ENCODE peak calls at places on chromosomes 3 and 15, in seven cellular contexts. I is stomach, D is cardiac fibroblast, Q is BJ, Z is GM23248, T is neuronal stem cell, M is A549. H is an unnamed sample.

GRCh38 chr3:190811775-190812480 is 50.6 kb downstream of the GMNC start:
- DNase-seq in I (no peak), M (peak; percentile 6), Z (peak; percentile 79), D (peak; percentile 83), T (peak; percentile 73), Q (no peak), H (peak; percentile 28)

GRCh38 chr15:46652256-46652655 is 1017.4 kb downstream of the SQOR start:
- DNase-seq in T (peak; percentile 46), Q (no peak), M (no peak), Z (no peak), D (no peak), I (no peak), H (no peak)

GRCh38 chr15:50055333-50056278 is 63.4 kb downstream of the ATP8B4 start:
- DNase-seq in I (no peak), Z (peak; percentile 93), Q (peak; percentile 51), T (no peak), M (no peak), D (peak; percentile 95), H (no peak)

GRCh38 chr15:83323296-83323711 is 38.8 kb upstream of the BNC1 start:
- DNase-seq in M (peak; percentile 82), Z (peak; percentile 99), I (no peak), D (peak; percentile 93), Q (peak; percentile 68), T (no peak), H (no peak)

GRCh38 chr15:85000189-85000864 is 18.7 kb downstream of the PDE8A start:
- DNase-seq in Q (no peak), I (no peak), T (no peak), Z (no peak), M (no peak), D (peak; percentile 58), H (no peak)

GRCh38 chr3:50173685-50174516 is 17.5 kb upstream of the GNAT1 start:
- DNase-seq in M (no peak), Q (no peak), T (no peak), I (no peak), D (no peak), Z (no peak), H (no peak)

GRCh38 chr3:4821331-4821730 is 157.9 kb upstream of the BHLHE40 start:
- DNase-seq in T (no peak), D (no peak), I (no peak), M (no peak), Z (peak; percentile 26), Q (no peak), H (no peak)

GRCh38 chr3:28322464-28322863 is 26.1 kb upstream of the ZCWPW2 start:
- DNase-seq in Z (peak; percentile 57), D (peak; percentile 59), Q (no peak), T (no peak), I (no peak), M (no peak), H (no peak)

GRCh38 chr15:31345606-31346366 is 19.2 kb downstream of the KLF13 start:
- DNase-seq in Z (no peak), D (no peak), I (no peak), Q (no peak), T (no peak), M (no peak), H (no peak)
- H3K4me3 ChIP-seq in Z (no peak overlapping the region), D (no peak overlapping the region), I (no peak overlapping the region), Q (no peak overlapping the region), T (no peak overlapping the region), M (no peak overlapping the region), H (no peak overlapping the region)

GRCh38 chr15:75828429-75828828 is 14.8 kb upstream of the UBE2Q2 start:
- DNase-seq in D (no peak), Z (no peak), I (no peak), T (no peak), Q (no peak), M (no peak), H (no peak)

GRCh38 chr15:75834011-75834410 is 9.2 kb upstream of the UBE2Q2 start:
- DNase-seq in M (no peak), Q (no peak), D (no peak), Z (no peak), I (no peak), T (no peak), H (no peak)

GRCh38 chr15:75832114-75832513 is 11.1 kb upstream of the UBE2Q2 start:
- DNase-seq in T (no peak), Q (no peak), D (no peak), M (no peak), I (no peak), Z (no peak), H (no peak)

GRCh38 chr15:75830910-75831805 is 12.1 kb upstream of the UBE2Q2 start:
- DNase-seq in M (no peak), Q (no peak), T (peak; percentile 55), D (no peak), Z (no peak), I (no peak), H (no peak)

DNA sequence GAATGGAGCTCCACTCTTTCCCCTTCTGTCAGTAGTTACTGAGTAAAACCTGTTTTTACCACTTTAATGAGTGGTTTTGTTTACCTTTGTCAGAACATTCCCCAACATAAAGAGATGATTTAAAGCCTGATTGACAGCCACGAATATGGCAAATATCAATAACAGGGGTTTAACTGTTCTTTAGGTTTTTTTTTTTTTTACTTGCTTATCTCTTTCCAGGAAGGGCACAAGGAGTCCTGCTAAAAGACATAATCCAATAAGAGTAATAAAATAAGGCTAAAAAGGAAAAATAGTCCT is 11.5 kb upstream of the UBE2Q2 start:
- DNase-seq in D (no peak), Z (no peak), I (no peak), Q (no peak), T (no peak), M (no peak), H (no peak)
- H3K4me3 ChIP-seq in D (no peak overlapping the region), Z (no peak overlapping the region), I (no peak overlapping the region), Q (no peak overlapping the region), T (no peak overlapping the region), M (no peak overlapping the region), H (no peak overlapping the region)

DNA sequence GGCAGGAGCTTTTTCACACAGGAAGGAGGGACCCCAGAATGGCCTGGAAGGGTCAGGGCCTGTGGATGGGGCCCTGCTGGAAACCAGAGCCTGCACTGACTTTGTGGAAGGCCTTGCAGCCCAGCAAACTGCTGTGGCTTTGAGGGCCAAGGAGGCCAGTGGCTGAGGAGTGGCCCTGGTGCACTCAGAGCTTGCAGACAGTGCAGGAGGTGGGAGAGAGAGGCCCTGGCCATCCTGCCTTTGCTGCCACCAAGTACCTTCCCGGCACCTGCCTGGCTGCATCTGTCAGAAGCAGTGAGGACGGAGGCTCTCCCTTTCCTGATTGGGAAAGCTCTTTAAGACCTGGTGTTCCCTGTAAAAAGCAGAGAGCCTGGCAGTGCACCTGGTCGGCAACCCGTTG is 6.4 kb downstream of the PSTPIP1 start:
- DNase-seq in I (no peak), T (no peak), Z (no peak), Q (no peak), M (no peak), D (no peak), H (no peak)
- H3K4me3 ChIP-seq in I (no peak overlapping the region), T (no peak overlapping the region), Z (no peak overlapping the region), Q (no peak overlapping the region), M (no peak overlapping the region), D (no peak overlapping the region), H (no peak overlapping the region)

GRCh38 chr15:59952960-59953359 is 51.2 kb upstream of the FOXB1 start:
- DNase-seq in Q (no peak), I (no peak), T (no peak), M (no peak), D (no peak), Z (no peak), H (no peak)
- H3K4me3 ChIP-seq in Q (no peak overlapping the region), I (no peak overlapping the region), T (no peak overlapping the region), M (no peak overlapping the region), D (no peak overlapping the region), Z (no peak overlapping the region), H (no peak overlapping the region)

DNA sequence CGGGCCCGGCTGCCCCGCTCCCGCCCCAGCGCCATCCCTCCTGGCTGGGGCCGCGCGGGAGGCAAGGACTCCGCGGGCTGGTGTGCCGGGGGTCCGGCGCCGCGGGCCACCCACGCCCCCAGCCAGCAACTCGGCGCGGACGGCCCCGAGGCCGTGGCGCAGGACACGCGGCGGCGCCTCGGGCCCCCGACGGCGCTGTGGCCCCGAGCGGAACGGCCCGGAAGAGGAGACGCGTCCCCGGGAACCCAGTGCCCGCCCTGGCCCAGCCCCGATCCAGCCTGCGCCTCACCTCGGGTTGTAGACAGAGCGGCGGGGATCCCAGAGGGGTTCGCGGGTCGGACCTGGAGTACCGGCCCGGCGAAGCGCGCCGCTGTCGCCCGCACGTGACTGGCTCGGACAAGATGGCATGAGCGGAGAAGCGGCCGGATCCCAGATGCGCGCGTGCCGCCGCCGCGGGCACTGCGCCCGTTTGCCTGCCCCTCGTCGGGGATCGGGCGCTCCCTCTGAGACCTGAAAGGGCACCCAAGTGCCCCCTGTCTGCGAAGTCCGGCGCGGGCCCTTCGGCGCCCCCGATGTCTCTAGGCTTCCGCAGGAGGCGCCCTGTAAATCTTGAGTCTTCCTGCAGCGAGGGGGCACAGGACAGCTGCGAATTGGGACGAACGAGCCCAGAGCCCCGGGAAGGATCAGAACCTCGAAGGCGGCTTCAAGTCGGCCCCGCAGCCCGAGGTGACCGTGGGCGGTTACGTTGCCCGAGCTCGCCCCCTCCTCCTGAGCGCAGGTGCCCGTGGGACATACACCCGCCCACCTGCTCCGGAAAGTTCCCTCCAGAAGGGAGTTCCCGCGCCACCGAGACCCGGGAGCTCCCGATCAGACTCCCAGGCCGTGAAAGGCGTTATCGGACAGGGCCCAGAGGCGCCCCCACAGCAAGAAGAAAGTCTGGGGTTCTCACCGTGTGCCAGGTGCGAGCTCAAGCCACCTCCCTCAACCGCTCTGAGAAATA is 598 bp upstream of the SFMBT1 start:
- DNase-seq in T (peak; percentile 52), I (peak; percentile 53), M (peak; percentile 61), D (peak; percentile 15), Z (peak; percentile 58), Q (no peak), H (peak; percentile 55)
- H3K4me3 ChIP-seq in T (peak overlapping the region; percentile 98), I (peak overlapping the region; percentile 97), M (peak overlapping the region; percentile 99), D (peak overlapping the region; percentile 66), Z (peak overlapping the region; percentile 88), Q (peak overlapping the region; percentile 71), H (peak overlapping the region; percentile 56)

GRCh38 chr15:39583586-39584265 is 2.8 kb downstream of the THBS1 start:
- DNase-seq in Z (peak; percentile 83), Q (peak; percentile 46), I (no peak), T (no peak), D (peak; percentile 72), M (peak; percentile 17), H (no peak)

GRCh38 chr15:39584662-39585393 is 3.9 kb downstream of the THBS1 start:
- DNase-seq in T (no peak), Z (peak; percentile 45), D (peak; percentile 26), I (no peak), M (no peak), Q (peak; percentile 18), H (no peak)

GRCh38 chr15:39585394-39585841 is 4.5 kb downstream of the THBS1 start:
- DNase-seq in M (no peak), Q (peak; percentile 26), D (no peak), Z (peak; percentile 59), I (no peak), T (no peak), H (no peak)

GRCh38 chr15:39582977-39583585 is 2.2 kb downstream of the THBS1 start:
- DNase-seq in D (no peak), M (no peak), Z (no peak), T (no peak), I (no peak), Q (peak; percentile 9), H (no peak)

DNA sequence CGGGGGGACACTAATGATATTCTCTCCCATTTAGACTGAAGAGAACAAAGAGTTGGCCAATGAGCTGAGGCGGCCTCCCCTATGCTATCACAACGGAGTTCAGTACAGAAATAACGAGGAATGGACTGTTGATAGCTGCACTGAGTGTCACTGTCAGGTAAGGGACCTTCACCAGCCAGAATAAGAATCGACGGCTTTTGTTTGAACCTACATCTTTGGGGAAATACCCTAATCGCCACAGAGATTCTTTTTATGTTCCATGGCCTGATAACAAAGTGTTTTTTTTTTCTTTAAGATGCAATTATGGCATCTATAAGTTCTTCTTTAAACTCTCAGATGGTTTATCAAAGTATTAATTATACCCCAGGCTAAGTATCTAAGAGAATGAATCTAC is 3.4 kb downstream of the THBS1 start:
- DNase-seq in M (no peak), Z (no peak), D (no peak), Q (no peak), I (no peak), T (no peak), H (no peak)
- H3K4me3 ChIP-seq in M (peak overlapping the region; percentile 95), Z (peak overlapping the region; percentile 74), D (peak overlapping the region; percentile 75), Q (peak overlapping the region; percentile 54), I (peak overlapping the region; percentile 54), T (no peak overlapping the region), H (no peak overlapping the region)

H was measured in adrenal gland.